ENCODE peak calls at places on chromosomes 7 and 10, in ten cellular contexts. F, B, Q, C, H, K, D, O, J and P are unnamed samples.
A peak's percentile ranks its signal among the peaks of the same experiment; 100 is the strongest.

GRCh38 chr10:6086375-6087233 is 2.2 kb upstream of the RBM17 start:
- DNase-seq in O (peak; percentile 97), F (peak; percentile 74), B (peak; percentile 56), H (peak; percentile 94), Q (peak; percentile 55), D (peak; percentile 93), J (peak; percentile 88), C (peak; percentile 93), K (peak; percentile 88), P (no peak)

GRCh38 chr10:97701438-97702064 is 12.0 kb upstream of the MARVELD1 start:
- DNase-seq in B (peak; percentile 68), K (peak; percentile 70), D (no peak), F (peak; percentile 88), J (no peak), H (peak; percentile 48), Q (peak; percentile 76), O (no peak), C (peak; percentile 56), P (peak; percentile 53)

GRCh38 chr10:72834183-72834825 is 59.2 kb upstream of the OIT3 start:
- DNase-seq in J (peak; percentile 52), B (peak; percentile 15), H (peak; percentile 36), Q (peak; percentile 24), F (peak; percentile 29), C (peak; percentile 42), K (peak; percentile 62), D (peak; percentile 74), O (no peak), P (no peak)

GRCh38 chr10:70744617-70745138 is 40.5 kb downstream of the TBATA start:
- DNase-seq in O (peak; percentile 15), F (no peak), B (no peak), K (no peak), J (no peak), D (peak; percentile 32), H (no peak), C (no peak), Q (no peak), P (no peak)

GRCh38 chr10:111455776-111456426 is 379.1 kb downstream of the ADRA2A start:
- DNase-seq in F (no peak), H (no peak), C (no peak), D (no peak), Q (no peak), O (no peak), K (no peak), B (no peak), J (no peak), P (no peak)

GRCh38 chr10:69640196-69640980 is 10.3 kb downstream of the FAM241B start:
- DNase-seq in D (peak; percentile 29), J (no peak), H (no peak), O (peak; percentile 33), C (no peak), B (no peak), F (no peak), K (no peak), Q (no peak), P (no peak)

GRCh38 chr7:63008366-63008765 is 990.3 kb upstream of the ZNF722 start:
- DNase-seq in D (no peak), Q (no peak), F (no peak), K (no peak), J (no peak), C (no peak), H (no peak), B (no peak), O (no peak), P (no peak)

GRCh38 chr10:93180402-93181040 is 106.8 kb downstream of the CYP26A1 start:
- DNase-seq in K (no peak), H (no peak), C (peak; percentile 15), B (no peak), D (peak; percentile 80), F (no peak), J (peak; percentile 28), Q (no peak), O (no peak), P (no peak)

GRCh38 chr7:143882611-143883078 is 19.3 kb downstream of the TCAF1 start:
- DNase-seq in H (peak; percentile 41), D (peak; percentile 86), O (peak; percentile 79), J (peak; percentile 82), B (no peak), Q (peak; percentile 64), K (peak; percentile 64), F (no peak), C (peak; percentile 32), P (no peak)

GRCh38 chr7:123637203-123637602 is 18.5 kb upstream of the LMOD2 start:
- DNase-seq in K (no peak), C (no peak), D (no peak), H (no peak), O (no peak), B (no peak), J (no peak), Q (no peak), F (no peak), P (no peak)

GRCh38 chr7:108063520-108063933 is 60.6 kb upstream of the LAMB1 start:
- DNase-seq in B (no peak), O (no peak), H (no peak), K (no peak), F (no peak), Q (no peak), C (no peak), J (no peak), D (no peak), P (no peak)

GRCh38 chr10:45181483-45181882 is 133.9 kb downstream of the OR13A1 start:
- DNase-seq in K (no peak), Q (no peak), C (no peak), D (peak; percentile 73), B (no peak), F (no peak), O (no peak), H (no peak), J (no peak), P (no peak)

GRCh38 chr10:56360583-56360966 is 484 bp downstream of the ZWINT start:
- DNase-seq in C (no peak), H (no peak), O (no peak), F (no peak), Q (no peak), B (no peak), J (no peak), K (no peak), D (no peak), P (no peak)

GRCh38 chr10:56359837-56360236 is 1.2 kb downstream of the ZWINT start:
- DNase-seq in H (no peak), K (no peak), Q (no peak), J (no peak), O (peak; percentile 62), F (no peak), D (no peak), C (no peak), B (no peak), P (no peak)

GRCh38 chr10:56357018-56357417 is 4.0 kb downstream of the ZWINT start:
- DNase-seq in O (no peak), J (no peak), B (no peak), H (no peak), Q (no peak), K (no peak), F (no peak), C (no peak), D (no peak), P (no peak)

DNA sequence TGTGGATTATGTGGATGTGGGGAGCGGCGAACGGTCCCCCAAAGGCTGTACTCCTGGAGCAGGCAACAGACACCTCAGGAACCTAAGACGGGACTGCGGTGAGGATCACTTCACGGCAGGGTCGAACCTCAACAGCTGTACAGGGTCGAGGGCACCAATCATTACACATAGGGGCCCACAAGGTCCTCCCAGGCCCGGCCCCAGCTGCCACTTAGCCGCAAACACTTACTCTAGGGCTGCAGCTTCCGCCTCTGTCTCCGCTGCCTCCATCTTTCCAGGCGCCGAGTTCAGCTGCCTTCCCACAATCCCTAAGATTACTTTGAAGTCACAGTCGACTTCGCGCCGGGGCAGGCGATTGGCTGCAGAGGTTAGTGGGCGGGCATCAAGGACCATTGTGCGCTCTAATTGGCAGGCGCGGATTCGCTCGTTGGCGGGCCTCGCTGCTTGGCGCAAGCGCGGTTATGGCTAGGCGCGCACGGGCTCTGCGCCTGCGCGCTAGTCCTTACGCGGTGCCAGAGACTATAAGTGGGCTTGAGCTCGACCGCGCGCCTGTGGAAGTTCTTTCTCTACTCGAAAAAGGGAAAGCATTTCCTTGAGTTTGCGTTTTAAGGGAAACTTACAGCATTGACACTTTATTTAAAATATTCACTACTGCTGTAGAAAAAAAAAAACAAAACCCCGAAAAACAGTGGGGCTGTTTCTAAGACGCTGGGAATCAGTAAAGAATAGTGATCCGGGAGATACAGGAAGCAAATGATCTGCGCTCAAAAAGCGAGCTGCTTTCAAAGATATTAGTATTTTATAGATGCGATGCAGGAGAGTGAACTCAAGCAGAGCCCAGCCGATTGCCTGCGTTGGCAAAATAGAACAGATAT is at the start of gene ZWINT:
- DNase-seq in K (peak; percentile 88), B (peak; percentile 59), C (peak; percentile 96), H (peak; percentile 94), F (peak; percentile 79), Q (peak; percentile 83), O (peak; percentile 97), J (peak; percentile 93), D (peak; percentile 96), P (peak; percentile 54)
- TF ChIP-seq POLR2A in K (no peak), B (peak; percentile 74), C (peak; percentile 54), H (peak; percentile 32), F (peak; percentile 59), Q (peak; percentile 68), O (no peak), J (no peak), D (no peak), P (peak; percentile 88)

GRCh38 chr7:133139350-133139749 is 57.5 kb upstream of the CHCHD3 start:
- DNase-seq in K (no peak), H (no peak), F (no peak), Q (peak; percentile 10), B (no peak), D (no peak), C (no peak), J (no peak), O (no peak), P (no peak)
- TF ChIP-seq POLR2A in K (no peak), H (no peak), F (no peak), Q (no peak), B (no peak), D (no peak), C (no peak), J (no peak), O (no peak), P (no peak)

GRCh38 chr10:91163709-91164474 is 56.6 kb upstream of the PCGF5 start:
- DNase-seq in B (peak; percentile 16), J (peak; percentile 83), F (peak; percentile 76), Q (peak; percentile 91), C (peak; percentile 70), H (peak; percentile 74), K (peak; percentile 77), D (peak; percentile 91), O (peak; percentile 89), P (peak; percentile 21)
- TF ChIP-seq POLR2A in B (no peak), J (peak; percentile 37), F (no peak), Q (no peak), C (peak; percentile 67), H (no peak), K (no peak), D (peak; percentile 12), O (no peak), P (no peak)

DNA sequence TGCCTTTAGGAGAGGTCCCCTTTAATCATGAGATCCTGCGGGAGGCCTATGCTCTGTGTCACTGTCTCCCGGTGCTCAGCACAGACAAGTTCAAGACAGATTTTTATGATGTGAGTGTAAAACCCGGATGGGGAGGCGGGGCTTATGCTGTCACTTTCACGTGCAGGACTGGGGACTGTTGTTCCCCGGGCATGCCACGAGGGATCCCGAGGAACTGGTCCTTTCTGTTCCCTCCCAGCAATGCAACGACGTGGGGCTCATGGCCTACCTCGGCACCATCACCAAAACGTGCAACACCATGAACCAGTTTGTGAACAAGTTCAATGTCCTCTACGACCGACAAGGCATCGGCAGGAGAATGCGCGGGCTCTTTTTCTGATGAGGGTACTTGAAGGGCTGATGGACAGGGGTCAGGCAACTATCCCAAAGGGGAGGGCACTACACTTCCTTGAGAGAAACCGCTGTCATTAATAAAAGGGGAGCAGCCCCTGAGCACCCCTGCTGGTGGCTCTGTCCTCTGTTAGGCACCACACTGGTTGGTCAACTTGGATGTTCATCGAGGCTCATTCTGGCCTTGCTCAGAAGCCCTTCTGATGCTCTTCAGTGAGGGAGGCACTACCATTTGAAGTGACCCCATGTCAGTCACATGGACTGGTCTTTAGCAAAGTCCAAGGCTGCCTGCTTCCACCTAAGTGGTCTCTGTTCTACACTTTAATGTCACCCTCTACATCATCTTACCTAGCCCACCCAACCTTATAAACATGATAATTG is 2.8 kb downstream of the COPS6 start:
- DNase-seq in K (no peak), J (no peak), Q (no peak), B (no peak), O (no peak), F (no peak), C (no peak), H (no peak), D (no peak), P (no peak)
- TF ChIP-seq POLR2A in K (no peak), J (no peak), Q (no peak), B (peak; percentile 65), O (no peak), F (no peak), C (no peak), H (no peak), D (no peak), P (peak; percentile 90)